ENCODE peak calls at places on chromosomes 2 and 18, in ten cellular contexts. A is neural progenitor cell, T is MM.1S, D is HCT116, H is tibial artery, M is A549, Z is prostate gland, O is fibroblast of lung, S is tibial nerve, Y is heart left ventricle. F is an unnamed sample. For H3K4me1, the result is how much of the 10 kb centered on the place peaks cover.

GRCh38 chr18:46212398-46212797 is 108.2 kb downstream of the HAUS1 start:
- DNase-seq in H (no peak), T (no peak), M (no peak), D (no peak), Z (no peak), O (no peak), Y (no peak), S (no peak), A (no peak), F (no peak)

GRCh38 chr18:79524181-79525078 is 128.7 kb downstream of the NFATC1 start:
- DNase-seq in D (no peak), Z (no peak), O (no peak), S (peak), H (peak), T (no peak), M (no peak), Y (peak), A (no peak), F (no peak)

GRCh38 chr2:86788881-86789686 is 1.6 kb downstream of the CD8A start:
- DNase-seq in O (no peak), H (no peak), D (no peak), T (no peak), S (no peak), M (peak), Z (no peak), A (peak), Y (no peak), F (peak)

GRCh38 chr18:49342690-49343089 is 117.8 kb downstream of the DYM start:
- DNase-seq in D (no peak), S (no peak), T (no peak), Y (no peak), O (no peak), Z (no peak), H (no peak), M (no peak), A (no peak), F (no peak)

GRCh38 chr2:137927846-137928245 is 36.4 kb upstream of the HNMT start:
- DNase-seq in A (no peak), T (no peak), M (no peak), O (no peak), S (no peak), Z (no peak), D (no peak), Y (no peak), H (no peak), F (no peak)

GRCh38 chr18:68104036-68104435 is 587.5 kb upstream of the DSEL start:
- DNase-seq in S (no peak), D (no peak), M (no peak), Y (no peak), Z (no peak), T (no peak), A (no peak), O (peak), H (no peak), F (no peak)

GRCh38 chr2:218398437-218399390 is 954 bp upstream of the CTDSP1 start:
- DNase-seq in S (peak), H (peak), M (peak), D (peak), Z (peak), T (no peak), O (peak), Y (peak), A (peak), F (peak)

GRCh38 chr2:118508282-118508681 is 339.2 kb downstream of the EN1 start:
- DNase-seq in O (no peak), T (no peak), D (no peak), Z (no peak), A (no peak), H (no peak), M (no peak), Y (no peak), S (no peak), F (no peak)

GRCh38 chr2:111167238-111168162 is 46.8 kb downstream of the BCL2L11 start:
- DNase-seq in D (no peak), O (no peak), Z (no peak), Y (no peak), A (no peak), T (peak), M (no peak), S (no peak), H (no peak), F (no peak)

GRCh38 chr18:56240405-56240804 is 398.0 kb downstream of the TXNL1 start:
- DNase-seq in M (no peak), S (no peak), Y (no peak), T (no peak), D (no peak), O (peak), Z (no peak), H (no peak), A (no peak), F (no peak)

GRCh38 chr18:9478545-9478944 is 3.2 kb downstream of the RALBP1 start:
- DNase-seq in S (no peak), H (no peak), M (no peak), A (no peak), Y (no peak), O (no peak), D (no peak), T (no peak), Z (no peak), F (no peak)

GRCh38 chr2:233992481-233993217 is 57.9 kb upstream of the SPP2 start:
- DNase-seq in A (no peak), M (no peak), Y (no peak), D (no peak), S (no peak), H (no peak), O (no peak), Z (no peak), T (no peak), F (no peak)

GRCh38 chr2:191530618-191531017 is 147.3 kb upstream of the NABP1 start:
- DNase-seq in S (no peak), Y (no peak), T (no peak), H (no peak), D (no peak), M (no peak), O (no peak), A (no peak), Z (no peak), F (no peak)

GRCh38 chr2:100013892-100014677 is 128.3 kb downstream of the AFF3 start:
- DNase-seq in H (peak), D (peak), O (peak), Y (peak), Z (no peak), M (peak), S (peak), A (peak), T (no peak), F (no peak)

GRCh38 chr2:142973822-142974207 is 96.4 kb downstream of the KYNU start:
- DNase-seq in D (no peak), Z (no peak), Y (no peak), O (peak), S (no peak), A (no peak), M (no peak), H (no peak), T (no peak), F (no peak)

DNA sequence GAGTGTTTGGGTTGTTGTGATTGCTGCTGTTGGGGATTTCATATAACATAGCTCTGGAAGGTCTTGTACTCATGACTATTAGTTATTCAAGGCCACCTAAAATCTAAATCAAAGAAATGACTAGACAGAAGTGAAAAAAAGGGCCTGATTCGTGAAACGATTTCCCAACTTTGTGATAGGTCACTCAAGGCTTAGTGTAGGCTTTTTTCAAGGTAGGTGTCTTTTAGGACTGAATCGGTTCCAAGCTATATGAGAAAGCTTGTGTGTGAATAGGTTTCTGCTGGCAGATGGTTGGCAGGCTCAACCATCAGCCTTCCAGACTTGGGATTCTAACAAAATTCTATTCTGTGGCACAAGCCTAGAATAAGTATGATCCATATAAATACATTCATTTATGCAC is 164.4 kb downstream of the FMNL2 start:
- DNase-seq in Y (no peak), Z (no peak), T (no peak), S (no peak), D (no peak), M (no peak), O (no peak), H (no peak), A (no peak), F (no peak)
- H3K27ac ChIP-seq in Y (peak), Z (no peak), T (no peak), S (peak), D (no peak), M (peak), O (no peak), H (peak), A (no peak), F (no peak)

GRCh38 chr2:224141304-224141703 is 102.2 kb upstream of the SERPINE2 start:
- DNase-seq in H (no peak), O (no peak), Y (no peak), T (no peak), Z (no peak), D (no peak), A (no peak), M (no peak), S (no peak), F (no peak)

GRCh38 chr2:224145751-224146355 is 106.8 kb upstream of the SERPINE2 start:
- DNase-seq in T (no peak), M (peak), A (no peak), H (no peak), O (peak), Y (no peak), D (peak), Z (no peak), S (no peak), F (no peak)

GRCh38 chr2:224146356-224147160 is 107.5 kb upstream of the SERPINE2 start:
- DNase-seq in D (no peak), Z (no peak), T (no peak), Y (no peak), M (peak), O (no peak), H (no peak), S (no peak), A (no peak), F (no peak)

GRCh38 chr2:224143521-224143920 is 104.4 kb upstream of the SERPINE2 start:
- DNase-seq in H (no peak), A (no peak), Y (no peak), T (no peak), O (peak), D (no peak), Z (no peak), M (no peak), S (no peak), F (no peak)

DNA sequence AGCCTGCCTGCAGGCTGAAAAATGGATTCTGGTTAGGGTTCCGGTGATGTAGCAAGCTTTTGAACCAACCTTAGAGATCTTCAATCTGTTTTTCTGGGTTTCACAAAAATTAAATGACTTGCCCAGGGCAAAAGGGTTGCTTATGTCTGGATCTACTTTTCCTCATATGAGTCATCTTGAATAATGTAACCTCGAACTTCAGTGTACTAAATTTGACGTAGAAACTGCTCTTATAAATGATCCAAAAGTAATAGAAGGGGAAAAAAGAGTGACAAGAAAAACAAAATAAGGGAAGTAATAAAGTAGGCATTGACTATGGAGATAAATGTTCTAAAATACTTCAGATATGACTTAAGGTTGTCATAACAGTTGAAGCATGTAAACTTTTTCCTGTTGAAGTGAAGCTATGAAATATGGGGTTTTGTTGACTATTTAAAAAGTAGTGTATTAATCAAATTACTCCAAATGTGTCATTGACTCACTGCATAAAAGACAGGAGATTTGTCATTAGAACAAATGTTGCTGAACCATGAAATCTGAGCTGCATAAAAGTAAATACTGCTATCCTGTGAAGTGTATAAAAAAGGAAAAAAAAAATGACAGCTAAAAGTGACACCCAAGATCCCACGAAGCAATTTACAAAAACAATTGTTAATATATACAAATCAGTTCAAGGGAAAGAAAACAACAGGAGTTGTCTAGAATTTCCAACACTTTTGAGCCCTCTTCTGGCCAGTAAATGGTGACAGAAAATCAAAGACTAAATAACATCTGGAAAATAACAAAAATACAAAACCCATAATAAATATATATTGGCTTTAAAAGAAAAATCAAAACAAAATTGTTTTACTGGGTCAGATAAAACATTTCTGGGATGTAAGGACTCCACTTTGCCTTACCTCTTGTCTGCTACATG is 103.6 kb upstream of the SERPINE2 start:
- DNase-seq in Z (no peak), H (no peak), T (no peak), S (no peak), D (no peak), A (no peak), M (peak), Y (no peak), O (peak), F (no peak)
- TF ChIP-seq CTCF in Z (no peak), H (no peak), T (no peak), S (no peak), D (peak), A (no peak), M (peak), Y (no peak), O (no peak), F (no peak)

GRCh38 chr2:85747441-85747840 is 6.3 kb upstream of the ATOH8 start:
- DNase-seq in M (no peak), H (no peak), D (no peak), T (no peak), Y (no peak), Z (no peak), O (no peak), S (no peak), A (no peak), F (no peak)
- H3K4me1 ChIP-seq in M (half or more), H (half or more), D (under half), T (under half), Y (half or more), Z (under half), O (under half), S (half or more), A (under half), F (under half)

DNA sequence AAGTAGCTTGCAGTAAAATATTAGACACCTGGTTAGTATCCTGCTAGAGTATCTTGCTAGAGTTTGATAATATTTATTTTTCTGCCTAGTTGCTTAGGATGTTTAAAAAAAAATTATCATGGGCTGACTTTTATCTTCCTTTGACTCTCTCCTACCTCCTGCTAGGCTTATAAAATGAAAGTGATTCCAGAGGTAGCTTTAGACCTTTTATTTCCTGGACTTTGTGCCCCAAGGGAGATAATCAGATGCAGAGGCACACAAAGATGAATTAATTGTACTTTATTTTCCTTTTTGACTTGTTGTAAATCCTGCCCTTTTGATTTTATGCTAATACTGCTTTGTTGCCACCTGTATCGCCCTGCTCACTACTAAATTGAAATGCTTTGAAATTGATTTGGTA is 130.7 kb downstream of the WDSUB1 start:
- DNase-seq in T (no peak), O (no peak), H (no peak), A (no peak), M (no peak), Z (no peak), S (no peak), Y (no peak), D (no peak), F (no peak)
- H3K27ac ChIP-seq in T (no peak), O (no peak), H (no peak), A (no peak), M (no peak), Z (no peak), S (no peak), Y (no peak), D (no peak), F (no peak)

GRCh38 chr2:217105733-217106649 is 246.1 kb upstream of the TNP1 start:
- DNase-seq in S (no peak), T (no peak), M (peak), H (peak), O (peak), Y (no peak), A (no peak), Z (no peak), D (peak), F (no peak)

GRCh38 chr2:217108086-217108485 is 248.2 kb upstream of the TNP1 start:
- DNase-seq in M (no peak), D (no peak), S (no peak), Z (no peak), T (no peak), H (no peak), A (no peak), O (no peak), Y (no peak), F (no peak)

GRCh38 chr2:217107480-217107879 is 247.6 kb upstream of the TNP1 start:
- DNase-seq in Y (no peak), S (no peak), Z (no peak), H (no peak), A (no peak), D (no peak), M (no peak), T (no peak), O (no peak), F (no peak)

GRCh38 chr2:217108575-217109027 is 248.7 kb upstream of the TNP1 start:
- DNase-seq in S (no peak), O (no peak), H (no peak), Z (no peak), A (no peak), Y (no peak), T (no peak), D (no peak), M (no peak), F (no peak)

DNA sequence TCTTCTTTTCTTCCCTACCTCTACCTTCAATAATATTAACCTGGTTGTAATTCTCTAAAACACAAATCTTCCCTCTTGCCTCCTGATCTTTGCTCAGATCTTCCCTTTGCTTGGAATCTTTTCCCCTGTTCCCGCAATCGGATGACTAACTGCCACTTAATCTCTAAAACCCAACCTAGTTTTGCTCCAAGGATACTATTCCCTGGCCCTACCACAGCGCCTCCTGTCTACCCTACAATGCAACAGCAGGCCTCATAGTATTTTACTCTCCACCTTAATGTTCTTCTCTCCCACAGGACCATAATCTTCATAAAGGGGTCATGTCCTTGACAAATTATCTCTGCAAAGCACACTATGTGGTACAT is 246.8 kb upstream of the TNP1 start:
- DNase-seq in Z (no peak), D (peak), A (peak), O (peak), H (no peak), T (no peak), S (no peak), Y (no peak), M (peak), F (no peak)
- TF ChIP-seq CTCF in Z (no peak), D (peak), A (peak), O (peak), H (no peak), T (peak), S (no peak), Y (no peak), M (peak), F (no peak)

GRCh38 chr2:46534589-46534988 is 55.2 kb downstream of the TMEM247 start:
- DNase-seq in H (no peak), O (no peak), Z (no peak), S (no peak), D (no peak), M (no peak), A (no peak), T (no peak), Y (no peak), F (no peak)

GRCh38 chr2:46538393-46538792 is 59.0 kb downstream of the TMEM247 start:
- DNase-seq in H (no peak), Y (no peak), T (no peak), A (no peak), M (no peak), O (peak), S (no peak), Z (no peak), D (no peak), F (no peak)

GRCh38 chr2:46537624-46538023 is 58.3 kb downstream of the TMEM247 start:
- DNase-seq in H (no peak), D (no peak), T (no peak), S (no peak), A (no peak), M (no peak), Z (no peak), O (no peak), Y (no peak), F (no peak)

GRCh38 chr2:46535360-46535759 is 56.0 kb downstream of the TMEM247 start:
- DNase-seq in H (no peak), D (no peak), T (peak), S (no peak), Z (no peak), M (no peak), O (no peak), Y (no peak), A (no peak), F (no peak)

DNA sequence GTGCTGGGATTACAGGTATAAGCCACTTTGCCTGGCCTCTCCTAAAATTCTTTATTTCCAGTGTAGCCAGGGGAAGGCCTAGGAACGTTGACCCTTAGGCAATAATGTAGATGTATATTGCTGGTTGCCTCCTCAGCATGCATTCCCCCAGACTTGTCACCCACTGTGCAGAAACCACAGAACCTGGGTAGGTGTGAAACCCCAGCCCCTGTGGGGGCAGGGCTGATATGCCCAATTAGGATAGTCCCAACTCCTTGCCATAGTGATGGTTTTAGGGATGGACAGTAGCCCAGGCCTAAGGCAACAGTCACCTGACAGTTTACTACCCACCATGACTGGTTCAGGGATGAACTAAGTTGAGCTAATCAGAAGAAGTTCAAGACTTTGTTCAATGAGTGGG is 57.7 kb downstream of the TMEM247 start:
- DNase-seq in S (no peak), T (no peak), Z (no peak), D (no peak), H (no peak), M (no peak), A (no peak), O (no peak), Y (no peak), F (no peak)
- H3K4me1 ChIP-seq in S (under half), T (under half), Z (under half), D (under half), H (under half), M (under half), A (under half), O (under half), Y (under half), F (half or more)

GRCh38 chr2:237616373-237617304 is 10.7 kb upstream of the LRRFIP1 start:
- DNase-seq in D (no peak), A (no peak), Z (no peak), Y (no peak), H (no peak), O (peak), S (no peak), T (peak), M (no peak), F (no peak)
- H3K27ac ChIP-seq in D (no peak), A (no peak), Z (peak), Y (peak), H (peak), O (peak), S (peak), T (peak), M (no peak), F (no peak)

F was measured in CD8-positive, alpha-beta T cell.